ENCODE peak calls at places on chromosomes 12 and 14, in four cellular contexts. One of them, this sample, is unnamed.

GRCh38 chr14:56474419-56475022 is 105.1 kb upstream of the TMEM260 start:
- DNase-seq in ELR: peak
- DNase-seq in stimulated activated CD4-positive, alpha-beta T cell treated with anti-CD3 and anti-CD28 coated beads, Interleukin-1b, Interleukin-23, amount 100 ng/mL, for 48 hours: no peak
- DNase-seq in activated T-helper 1 cell treated with anti-CD3 and anti-CD28 coated beads, Interleukin-12 subunit alpha, Interleukin-12 subunit beta, Interleukin-2, Interleukin-4 antibody, amounts not matched to agents 30 ng/mL and 10 ng/mL and 1 ng/mL, durations not matched to agents 14 hours and 24 hours and 36 hours: no peak
- DNase-seq in this sample: peak

GRCh38 chr12:12586879-12587675 is 24.4 kb upstream of the DUSP16 start:
- DNase-seq in stimulated activated CD4-positive, alpha-beta T cell treated with anti-CD3 and anti-CD28 coated beads, Interleukin-1b, Interleukin-23, amount 100 ng/mL, for 48 hours: no peak
- DNase-seq in ELR: no peak
- DNase-seq in activated T-helper 1 cell treated with anti-CD3 and anti-CD28 coated beads, Interleukin-12 subunit alpha, Interleukin-12 subunit beta, Interleukin-2, Interleukin-4 antibody, amounts not matched to agents 30 ng/mL and 10 ng/mL and 1 ng/mL, durations not matched to agents 14 hours and 24 hours and 36 hours: no peak
- DNase-seq in this sample: no peak

GRCh38 chr14:61315288-61315687 is 6.1 kb upstream of the PRKCH start:
- DNase-seq in ELR: no peak
- DNase-seq in stimulated activated CD4-positive, alpha-beta T cell treated with anti-CD3 and anti-CD28 coated beads, Interleukin-1b, Interleukin-23, amount 100 ng/mL, for 48 hours: no peak
- DNase-seq in activated T-helper 1 cell treated with anti-CD3 and anti-CD28 coated beads, Interleukin-12 subunit alpha, Interleukin-12 subunit beta, Interleukin-2, Interleukin-4 antibody, amounts not matched to agents 30 ng/mL and 10 ng/mL and 1 ng/mL, durations not matched to agents 14 hours and 24 hours and 36 hours: no peak
- DNase-seq in this sample: no peak

GRCh38 chr12:96471368-96472040 is 17.9 kb upstream of the CFAP54 start:
- DNase-seq in stimulated activated CD4-positive, alpha-beta T cell treated with anti-CD3 and anti-CD28 coated beads, Interleukin-1b, Interleukin-23, amount 100 ng/mL, for 48 hours: no peak
- DNase-seq in activated T-helper 1 cell treated with anti-CD3 and anti-CD28 coated beads, Interleukin-12 subunit alpha, Interleukin-12 subunit beta, Interleukin-2, Interleukin-4 antibody, amounts not matched to agents 30 ng/mL and 10 ng/mL and 1 ng/mL, durations not matched to agents 14 hours and 24 hours and 36 hours: no peak
- DNase-seq in ELR: peak
- DNase-seq in this sample: peak

GRCh38 chr12:43289412-43289811 is 262.6 kb downstream of the ADAMTS20 start:
- DNase-seq in activated T-helper 1 cell treated with anti-CD3 and anti-CD28 coated beads, Interleukin-12 subunit alpha, Interleukin-12 subunit beta, Interleukin-2, Interleukin-4 antibody, amounts not matched to agents 30 ng/mL and 10 ng/mL and 1 ng/mL, durations not matched to agents 14 hours and 24 hours and 36 hours: no peak
- DNase-seq in ELR: no peak
- DNase-seq in stimulated activated CD4-positive, alpha-beta T cell treated with anti-CD3 and anti-CD28 coated beads, Interleukin-1b, Interleukin-23, amount 100 ng/mL, for 48 hours: no peak
- DNase-seq in this sample: no peak

GRCh38 chr12:119783787-119784186 is 93.3 kb downstream of the CIT start:
- DNase-seq in activated T-helper 1 cell treated with anti-CD3 and anti-CD28 coated beads, Interleukin-12 subunit alpha, Interleukin-12 subunit beta, Interleukin-2, Interleukin-4 antibody, amounts not matched to agents 30 ng/mL and 10 ng/mL and 1 ng/mL, durations not matched to agents 14 hours and 24 hours and 36 hours: no peak
- DNase-seq in ELR: peak
- DNase-seq in stimulated activated CD4-positive, alpha-beta T cell treated with anti-CD3 and anti-CD28 coated beads, Interleukin-1b, Interleukin-23, amount 100 ng/mL, for 48 hours: no peak
- DNase-seq in this sample: peak

GRCh38 chr14:102601378-102601925 is 9.0 kb downstream of the RCOR1 start:
- DNase-seq in ELR: no peak
- DNase-seq in stimulated activated CD4-positive, alpha-beta T cell treated with anti-CD3 and anti-CD28 coated beads, Interleukin-1b, Interleukin-23, amount 100 ng/mL, for 48 hours: no peak
- DNase-seq in activated T-helper 1 cell treated with anti-CD3 and anti-CD28 coated beads, Interleukin-12 subunit alpha, Interleukin-12 subunit beta, Interleukin-2, Interleukin-4 antibody, amounts not matched to agents 30 ng/mL and 10 ng/mL and 1 ng/mL, durations not matched to agents 14 hours and 24 hours and 36 hours: no peak
- DNase-seq in this sample: no peak

GRCh38 chr14:68709007-68709406 is 83.9 kb downstream of the ZFP36L1 start:
- DNase-seq in stimulated activated CD4-positive, alpha-beta T cell treated with anti-CD3 and anti-CD28 coated beads, Interleukin-1b, Interleukin-23, amount 100 ng/mL, for 48 hours: no peak
- DNase-seq in activated T-helper 1 cell treated with anti-CD3 and anti-CD28 coated beads, Interleukin-12 subunit alpha, Interleukin-12 subunit beta, Interleukin-2, Interleukin-4 antibody, amounts not matched to agents 30 ng/mL and 10 ng/mL and 1 ng/mL, durations not matched to agents 14 hours and 24 hours and 36 hours: no peak
- DNase-seq in ELR: no peak
- DNase-seq in this sample: no peak

GRCh38 chr12:18580286-18580685 is 157.5 kb downstream of the PLCZ1 start:
- DNase-seq in stimulated activated CD4-positive, alpha-beta T cell treated with anti-CD3 and anti-CD28 coated beads, Interleukin-1b, Interleukin-23, amount 100 ng/mL, for 48 hours: no peak
- DNase-seq in ELR: no peak
- DNase-seq in activated T-helper 1 cell treated with anti-CD3 and anti-CD28 coated beads, Interleukin-12 subunit alpha, Interleukin-12 subunit beta, Interleukin-2, Interleukin-4 antibody, amounts not matched to agents 30 ng/mL and 10 ng/mL and 1 ng/mL, durations not matched to agents 14 hours and 24 hours and 36 hours: no peak
- DNase-seq in this sample: no peak

GRCh38 chr14:59464651-59465569 is at the start of gene GPR135:
- DNase-seq in ELR: peak
- DNase-seq in activated T-helper 1 cell treated with anti-CD3 and anti-CD28 coated beads, Interleukin-12 subunit alpha, Interleukin-12 subunit beta, Interleukin-2, Interleukin-4 antibody, amounts not matched to agents 30 ng/mL and 10 ng/mL and 1 ng/mL, durations not matched to agents 14 hours and 24 hours and 36 hours: peak
- DNase-seq in stimulated activated CD4-positive, alpha-beta T cell treated with anti-CD3 and anti-CD28 coated beads, Interleukin-1b, Interleukin-23, amount 100 ng/mL, for 48 hours: peak
- DNase-seq in this sample: no peak

GRCh38 chr12:113456761-113457160 is 14.9 kb downstream of the LHX5 start:
- DNase-seq in activated T-helper 1 cell treated with anti-CD3 and anti-CD28 coated beads, Interleukin-12 subunit alpha, Interleukin-12 subunit beta, Interleukin-2, Interleukin-4 antibody, amounts not matched to agents 30 ng/mL and 10 ng/mL and 1 ng/mL, durations not matched to agents 14 hours and 24 hours and 36 hours: no peak
- DNase-seq in ELR: no peak
- DNase-seq in stimulated activated CD4-positive, alpha-beta T cell treated with anti-CD3 and anti-CD28 coated beads, Interleukin-1b, Interleukin-23, amount 100 ng/mL, for 48 hours: no peak
- DNase-seq in this sample: no peak

GRCh38 chr12:61654698-61655097 is 605.5 kb upstream of the USP15 start:
- DNase-seq in ELR: no peak
- DNase-seq in stimulated activated CD4-positive, alpha-beta T cell treated with anti-CD3 and anti-CD28 coated beads, Interleukin-1b, Interleukin-23, amount 100 ng/mL, for 48 hours: no peak
- DNase-seq in activated T-helper 1 cell treated with anti-CD3 and anti-CD28 coated beads, Interleukin-12 subunit alpha, Interleukin-12 subunit beta, Interleukin-2, Interleukin-4 antibody, amounts not matched to agents 30 ng/mL and 10 ng/mL and 1 ng/mL, durations not matched to agents 14 hours and 24 hours and 36 hours: no peak
- DNase-seq in this sample: peak

GRCh38 chr14:30270200-30271161 is 288.5 kb upstream of the G2E3 start:
- DNase-seq in stimulated activated CD4-positive, alpha-beta T cell treated with anti-CD3 and anti-CD28 coated beads, Interleukin-1b, Interleukin-23, amount 100 ng/mL, for 48 hours: peak
- DNase-seq in ELR: peak
- DNase-seq in activated T-helper 1 cell treated with anti-CD3 and anti-CD28 coated beads, Interleukin-12 subunit alpha, Interleukin-12 subunit beta, Interleukin-2, Interleukin-4 antibody, amounts not matched to agents 30 ng/mL and 10 ng/mL and 1 ng/mL, durations not matched to agents 14 hours and 24 hours and 36 hours: peak
- DNase-seq in this sample: peak

GRCh38 chr12:56998316-56998715 is 8.0 kb downstream of the ZBTB39 start:
- DNase-seq in stimulated activated CD4-positive, alpha-beta T cell treated with anti-CD3 and anti-CD28 coated beads, Interleukin-1b, Interleukin-23, amount 100 ng/mL, for 48 hours: no peak
- DNase-seq in ELR: no peak
- DNase-seq in activated T-helper 1 cell treated with anti-CD3 and anti-CD28 coated beads, Interleukin-12 subunit alpha, Interleukin-12 subunit beta, Interleukin-2, Interleukin-4 antibody, amounts not matched to agents 30 ng/mL and 10 ng/mL and 1 ng/mL, durations not matched to agents 14 hours and 24 hours and 36 hours: no peak
- DNase-seq in this sample: no peak

This sample was measured in HT1080.